ENCODE peak calls at places on chromosomes 13 and 19, in four cellular contexts. One of them, this sample, is unnamed.

GRCh38 chr13:80086304-80086721 is 254.6 kb downstream of the SPRY2 start:
- DNase-seq in iris pigment epithelial cell: peak
- DNase-seq in foreskin fibroblast: no peak
- DNase-seq in amniotic stem cell: no peak
- DNase-seq in this sample: peak

GRCh38 chr13:65966991-65967451 is 1263.1 kb downstream of the PCDH9 start:
- DNase-seq in iris pigment epithelial cell: peak
- DNase-seq in foreskin fibroblast: no peak
- DNase-seq in amniotic stem cell: no peak
- DNase-seq in this sample: peak

GRCh38 chr19:1445185-1445931 is 4.6 kb upstream of the APC2 start:
- DNase-seq in iris pigment epithelial cell: peak
- DNase-seq in foreskin fibroblast: no peak
- DNase-seq in amniotic stem cell: peak
- DNase-seq in this sample: peak

GRCh38 chr19:51931921-51932320 is 4.6 kb downstream of the ZNF613 start:
- DNase-seq in iris pigment epithelial cell: no peak
- DNase-seq in foreskin fibroblast: no peak
- DNase-seq in amniotic stem cell: no peak
- DNase-seq in this sample: no peak

GRCh38 chr19:1468274-1469199 is 10.5 kb downstream of the C19orf25 start:
- DNase-seq in iris pigment epithelial cell: peak
- DNase-seq in foreskin fibroblast: peak
- DNase-seq in amniotic stem cell: no peak
- DNase-seq in this sample: peak

GRCh38 chr13:49395416-49396277 is 48.2 kb downstream of the CAB39L start:
- DNase-seq in iris pigment epithelial cell: no peak
- DNase-seq in foreskin fibroblast: no peak
- DNase-seq in amniotic stem cell: no peak
- DNase-seq in this sample: no peak

GRCh38 chr13:93472897-93473296 is 246.3 kb downstream of the GPC6 start:
- DNase-seq in iris pigment epithelial cell: no peak
- DNase-seq in foreskin fibroblast: no peak
- DNase-seq in amniotic stem cell: no peak
- DNase-seq in this sample: no peak

GRCh38 chr19:13847033-13847899 is 29.7 kb upstream of the NANOS3 start:
- DNase-seq in iris pigment epithelial cell: peak
- DNase-seq in foreskin fibroblast: peak
- DNase-seq in amniotic stem cell: peak
- DNase-seq in this sample: peak

GRCh38 chr19:18708452-18709231 is 25.2 kb downstream of the CRTC1 start:
- DNase-seq in iris pigment epithelial cell: no peak
- DNase-seq in foreskin fibroblast: no peak
- DNase-seq in amniotic stem cell: no peak
- DNase-seq in this sample: no peak

GRCh38 chr19:1852294-1852646 is 4.0 kb upstream of the REXO1 start:
- DNase-seq in iris pigment epithelial cell: no peak
- DNase-seq in foreskin fibroblast: no peak
- DNase-seq in amniotic stem cell: no peak
- DNase-seq in this sample: no peak

GRCh38 chr13:93248627-93249047 is 22.0 kb downstream of the GPC6 start:
- DNase-seq in iris pigment epithelial cell: peak
- DNase-seq in foreskin fibroblast: no peak
- DNase-seq in amniotic stem cell: peak
- DNase-seq in this sample: peak

GRCh38 chr13:93996471-93996870 is 483.0 kb downstream of the DCT start:
- DNase-seq in iris pigment epithelial cell: no peak
- DNase-seq in foreskin fibroblast: no peak
- DNase-seq in amniotic stem cell: no peak
- DNase-seq in this sample: no peak

GRCh38 chr19:47221080-47221841 is 9.7 kb downstream of the BBC3 start:
- DNase-seq in iris pigment epithelial cell: no peak
- DNase-seq in foreskin fibroblast: no peak
- DNase-seq in amniotic stem cell: no peak
- DNase-seq in this sample: no peak

GRCh38 chr19:57682226-57682766 is 519 bp downstream of the ZNF551 start:
- DNase-seq in iris pigment epithelial cell: peak
- DNase-seq in foreskin fibroblast: no peak
- DNase-seq in amniotic stem cell: no peak
- DNase-seq in this sample: no peak

GRCh38 chr13:85174291-85174690 is 624.9 kb downstream of the SLITRK6 start:
- DNase-seq in iris pigment epithelial cell: no peak
- DNase-seq in foreskin fibroblast: no peak
- DNase-seq in amniotic stem cell: no peak
- DNase-seq in this sample: no peak

GRCh38 chr13:42762251-42762650 is 19.1 kb upstream of the FAM216B start:
- DNase-seq in iris pigment epithelial cell: peak
- DNase-seq in foreskin fibroblast: peak
- DNase-seq in amniotic stem cell: no peak
- DNase-seq in this sample: peak

GRCh38 chr19:39110263-39110967 is 15.2 kb upstream of the PAK4 start:
- DNase-seq in iris pigment epithelial cell: no peak
- DNase-seq in foreskin fibroblast: no peak
- DNase-seq in amniotic stem cell: peak
- DNase-seq in this sample: peak

GRCh38 chr19:8340341-8341096 is 2.5 kb downstream of the KANK3 start:
- DNase-seq in iris pigment epithelial cell: no peak
- DNase-seq in foreskin fibroblast: no peak
- DNase-seq in amniotic stem cell: no peak
- DNase-seq in this sample: no peak

GRCh38 chr13:46010148-46010547 is 42.4 kb downstream of the ZC3H13 start:
- DNase-seq in iris pigment epithelial cell: peak
- DNase-seq in foreskin fibroblast: no peak
- DNase-seq in amniotic stem cell: no peak
- DNase-seq in this sample: no peak

GRCh38 chr13:27403252-27403678 is 21.2 kb upstream of the GTF3A start:
- DNase-seq in iris pigment epithelial cell: peak
- DNase-seq in foreskin fibroblast: peak
- DNase-seq in amniotic stem cell: no peak
- DNase-seq in this sample: peak

GRCh38 chr19:29393915-29394460 is 131.8 kb upstream of the VSTM2B start:
- DNase-seq in iris pigment epithelial cell: no peak
- DNase-seq in foreskin fibroblast: no peak
- DNase-seq in amniotic stem cell: no peak
- DNase-seq in this sample: peak

GRCh38 chr13:99231726-99232125 is 26.5 kb downstream of the GPR18 start:
- DNase-seq in iris pigment epithelial cell: no peak
- DNase-seq in foreskin fibroblast: no peak
- DNase-seq in amniotic stem cell: no peak
- DNase-seq in this sample: no peak

GRCh38 chr13:80030491-80030890 is 310.4 kb downstream of the SPRY2 start:
- DNase-seq in iris pigment epithelial cell: no peak
- DNase-seq in foreskin fibroblast: peak
- DNase-seq in amniotic stem cell: no peak
- DNase-seq in this sample: peak

GRCh38 chr13:33544308-33544707 is 258.8 kb upstream of the STARD13 start:
- DNase-seq in iris pigment epithelial cell: no peak
- DNase-seq in foreskin fibroblast: no peak
- DNase-seq in amniotic stem cell: no peak
- DNase-seq in this sample: no peak

GRCh38 chr19:5023128-5023571 is 54.2 kb downstream of the KDM4B start:
- DNase-seq in iris pigment epithelial cell: no peak
- DNase-seq in foreskin fibroblast: no peak
- DNase-seq in amniotic stem cell: no peak
- DNase-seq in this sample: no peak

GRCh38 chr19:47776568-47776967 is 1.9 kb upstream of the SELENOW start:
- DNase-seq in iris pigment epithelial cell: no peak
- DNase-seq in foreskin fibroblast: no peak
- DNase-seq in amniotic stem cell: no peak
- DNase-seq in this sample: peak

GRCh38 chr13:21826214-21827015 is 155.5 kb downstream of the FGF9 start:
- DNase-seq in iris pigment epithelial cell: no peak
- DNase-seq in foreskin fibroblast: no peak
- DNase-seq in amniotic stem cell: no peak
- DNase-seq in this sample: no peak

GRCh38 chr13:54449922-54450321 is 1421.3 kb downstream of the OLFM4 start:
- DNase-seq in iris pigment epithelial cell: no peak
- DNase-seq in foreskin fibroblast: no peak
- DNase-seq in amniotic stem cell: no peak
- DNase-seq in this sample: peak

GRCh38 chr19:3576696-3577443 is 4.1 kb downstream of the HMG20B start:
- DNase-seq in iris pigment epithelial cell: peak
- DNase-seq in foreskin fibroblast: peak
- DNase-seq in amniotic stem cell: no peak
- DNase-seq in this sample: no peak

This sample was measured in PC-3.